ENCODE peak calls at places on chromosomes 7 and 10, in nine cellular contexts. Q is CD4-positive, CD25-positive, alpha-beta regulatory T cell; I is right cardiac atrium; G is neuronal stem cell; H is neural progenitor cell; X is PC-3; R is spleen; W is cardiac muscle cell; A is colonic mucosa. B is an unnamed sample. For H3K4me1, the result is how much of the 10 kb centered on the place peaks cover.

GRCh38 chr10:19788075-19788686 is 28.1 kb upstream of the PLXDC2 start:
- DNase-seq in G (peak), A (peak), X (peak), H (peak), Q (no peak), R (no peak), W (peak), I (no peak), B (peak)

GRCh38 chr10:11163990-11164805 is 146.5 kb downstream of the CELF2 start:
- DNase-seq in Q (no peak), R (peak), W (no peak), H (peak), I (no peak), G (peak), X (no peak), A (no peak), B (peak)

GRCh38 chr10:53899463-53899862 is 901.6 kb downstream of the PCDH15 start:
- DNase-seq in A (no peak), R (no peak), I (no peak), H (no peak), Q (no peak), W (no peak), X (no peak), G (no peak), B (no peak)

GRCh38 chr10:104492349-104492940 is 138.8 kb downstream of the CFAP58 start:
- DNase-seq in A (no peak), Q (no peak), H (no peak), R (no peak), G (no peak), I (no peak), W (no peak), X (no peak), B (no peak)

GRCh38 chr7:75727881-75728592 is 10.7 kb downstream of the HIP1 start:
- DNase-seq in H (no peak), G (no peak), A (peak), I (no peak), Q (no peak), R (peak), W (no peak), X (peak), B (peak)

GRCh38 chr7:55187701-55188491 is 169.1 kb downstream of the EGFR start:
- DNase-seq in R (no peak), I (no peak), A (peak), W (no peak), H (no peak), X (no peak), G (no peak), Q (no peak), B (no peak)

GRCh38 chr10:80160361-80161128 is 28.0 kb downstream of the PLAC9 start:
- DNase-seq in A (no peak), I (no peak), H (no peak), X (no peak), R (no peak), Q (no peak), W (no peak), G (no peak), B (no peak)

GRCh38 chr10:104689547-104689946 is 48.5 kb downstream of the SORCS3 start:
- DNase-seq in I (no peak), W (no peak), A (no peak), R (no peak), Q (no peak), X (no peak), H (no peak), G (no peak), B (no peak)

GRCh38 chr7:33351709-33352108 is 222.3 kb downstream of the BBS9 start:
- DNase-seq in R (no peak), W (no peak), X (no peak), H (peak), Q (no peak), A (no peak), G (no peak), I (peak), B (no peak)

GRCh38 chr10:6465854-6466524 is 114.1 kb downstream of the PRKCQ start:
- DNase-seq in W (no peak), A (no peak), X (no peak), R (no peak), I (no peak), Q (no peak), G (no peak), H (no peak), B (no peak)

GRCh38 chr7:12881712-12882111 is 194.3 kb downstream of the ARL4A start:
- DNase-seq in A (no peak), G (no peak), I (no peak), X (no peak), W (no peak), R (no peak), H (no peak), Q (no peak), B (no peak)

GRCh38 chr10:62805139-62806092 is 896 bp downstream of the ADO start:
- DNase-seq in A (peak), Q (no peak), R (peak), G (peak), W (peak), I (peak), H (peak), X (peak), B (peak)

GRCh38 chr7:148262721-148263229 is 327.8 kb upstream of the C7orf33 start:
- DNase-seq in R (peak), X (peak), G (peak), H (peak), Q (peak), I (peak), W (peak), A (peak), B (peak)

GRCh38 chr7:112757337-112757736 is 32.9 kb downstream of the TMEM168 start:
- DNase-seq in H (no peak), I (no peak), X (no peak), A (no peak), W (no peak), R (peak), G (no peak), Q (no peak), B (no peak)

GRCh38 chr10:23516530-23516929 is 77.7 kb downstream of the OTUD1 start:
- DNase-seq in G (peak), X (peak), I (no peak), H (peak), W (peak), R (no peak), A (no peak), Q (no peak), B (peak)

GRCh38 chr7:22002731-22003130 is 57.0 kb upstream of the CDCA7L start:
- DNase-seq in G (no peak), I (no peak), H (no peak), A (no peak), W (no peak), R (no peak), X (no peak), Q (no peak), B (no peak)

GRCh38 chr7:30322656-30323355 is 38.4 kb downstream of the ZNRF2 start:
- DNase-seq in I (no peak), X (peak), W (no peak), R (no peak), Q (no peak), G (no peak), H (no peak), A (no peak), B (peak)

GRCh38 chr7:137952406-137952805 is 49.5 kb downstream of the CREB3L2 start:
- DNase-seq in I (no peak), Q (no peak), R (no peak), X (peak), A (peak), H (no peak), G (no peak), W (no peak), B (no peak)

GRCh38 chr7:156478486-156478885 is 162.1 kb upstream of the RNF32 start:
- DNase-seq in W (no peak), R (no peak), H (no peak), I (no peak), G (no peak), A (no peak), Q (no peak), X (no peak), B (no peak)

GRCh38 chr7:114842551-114843065 is 79.3 kb upstream of the MDFIC start:
- DNase-seq in W (no peak), I (no peak), G (no peak), H (peak), Q (no peak), X (no peak), A (no peak), R (no peak), B (no peak)

GRCh38 chr10:12488626-12489025 is 139.3 kb downstream of the CAMK1D start:
- DNase-seq in R (peak), G (no peak), I (no peak), Q (no peak), A (no peak), H (no peak), X (no peak), W (no peak), B (no peak)

GRCh38 chr10:7260412-7260900 is 150.4 kb downstream of the SFMBT2 start:
- DNase-seq in X (peak), R (no peak), A (peak), G (peak), Q (no peak), H (peak), W (peak), I (peak), B (peak)

GRCh38 chr7:128939075-128939860 is 1.5 kb downstream of the IRF5 start:
- DNase-seq in G (no peak), A (no peak), X (no peak), W (no peak), I (peak), H (no peak), Q (no peak), R (peak), B (peak)

GRCh38 chr10:109287858-109288257 is 635.5 kb downstream of the XPNPEP1 start:
- DNase-seq in I (no peak), X (no peak), A (no peak), H (no peak), Q (no peak), W (no peak), R (no peak), G (no peak), B (no peak)

GRCh38 chr7:39217752-39218151 is 240.0 kb downstream of the POU6F2 start:
- DNase-seq in G (no peak), W (no peak), Q (no peak), I (no peak), H (no peak), X (no peak), R (no peak), A (no peak), B (no peak)

GRCh38 chr10:129531969-129532660 is 65.1 kb downstream of the MGMT start:
- DNase-seq in X (no peak), W (no peak), H (no peak), Q (no peak), A (no peak), G (no peak), R (no peak), I (no peak), B (no peak)

DNA sequence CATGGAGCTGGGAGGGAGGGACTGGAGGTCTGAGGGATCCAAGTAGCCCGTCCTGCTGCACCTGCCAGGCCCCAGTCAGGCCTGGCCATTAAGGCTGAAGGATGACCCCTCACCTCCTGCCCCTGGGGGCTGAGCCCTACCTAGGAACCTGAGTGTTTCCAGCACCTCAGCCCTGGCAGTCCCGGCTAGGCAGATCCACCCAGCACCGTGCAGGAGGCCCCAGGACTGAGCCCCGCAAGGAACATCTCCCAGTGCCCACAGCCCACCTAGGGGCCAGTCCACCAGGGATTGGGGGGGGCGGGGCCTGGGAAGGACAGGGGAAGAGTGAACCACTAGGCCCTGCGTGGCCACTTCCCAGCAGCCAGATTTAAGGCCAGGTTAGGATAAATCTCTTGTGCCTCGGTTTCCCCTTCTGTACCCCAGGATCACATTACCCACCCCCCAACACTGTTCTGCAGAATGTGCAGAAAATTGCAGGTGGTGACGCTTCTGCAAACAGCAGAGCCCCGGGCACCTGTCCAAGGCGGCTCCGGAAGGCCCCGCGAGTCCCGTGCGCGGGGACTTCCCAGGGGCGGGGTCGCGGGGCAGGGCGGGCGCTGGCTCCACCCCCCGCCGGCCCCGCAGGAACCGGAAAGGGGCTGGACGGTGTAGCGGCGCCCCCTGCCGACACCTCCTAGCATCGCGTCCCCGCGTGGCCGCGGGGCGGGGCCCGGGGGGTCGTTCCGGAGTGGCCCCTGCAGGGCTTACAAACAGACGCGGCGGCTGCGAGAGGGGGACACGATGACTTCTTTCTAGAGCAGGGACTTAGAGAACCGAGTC is 55.9 kb downstream of the PWWP2B start:
- DNase-seq in Q (peak), I (peak), A (peak), R (peak), X (peak), W (peak), G (peak), H (peak), B (peak)
- H3K4me1 ChIP-seq in Q (under half), I (under half), A (under half), R (under half), X (under half), W (under half), G (under half), H (under half), B (under half)

GRCh38 chr10:93496322-93497041 is at the start of gene CEP55:
- DNase-seq in R (peak), X (peak), G (peak), W (peak), A (peak), Q (peak), I (peak), H (peak), B (peak)
- H3K27ac ChIP-seq in R (no peak), X (peak), G (peak), W (peak), A (no peak), Q (peak), I (peak), H (no peak), B (peak)

GRCh38 chr7:131038153-131038552 is 289.5 kb upstream of the MKLN1 start:
- DNase-seq in R (no peak), A (no peak), G (no peak), Q (no peak), I (peak), H (no peak), X (no peak), W (no peak), B (no peak)

GRCh38 chr7:131034166-131034881 is 293.4 kb upstream of the MKLN1 start:
- DNase-seq in X (no peak), H (no peak), R (no peak), W (no peak), I (peak), Q (no peak), G (no peak), A (no peak), B (no peak)

GRCh38 chr7:131039355-131039762 is 288.3 kb upstream of the MKLN1 start:
- DNase-seq in X (no peak), I (no peak), Q (no peak), G (no peak), W (no peak), R (no peak), H (no peak), A (no peak), B (no peak)

GRCh38 chr7:131031100-131031868 is 296.4 kb upstream of the MKLN1 start:
- DNase-seq in X (no peak), G (no peak), H (no peak), Q (no peak), R (no peak), I (no peak), A (no peak), W (no peak), B (no peak)

GRCh38 chr7:131035088-131035770 is 292.4 kb upstream of the MKLN1 start:
- DNase-seq in Q (no peak), X (no peak), G (no peak), W (no peak), H (no peak), I (no peak), R (no peak), A (no peak), B (no peak)
- H3K4me1 ChIP-seq in Q (half or more), X (under half), G (under half), W (under half), H (under half), I (under half), R (half or more), A (under half), B (under half)

GRCh38 chr7:141300816-141301215 is 227.0 kb downstream of the TMEM178B start:
- DNase-seq in W (no peak), H (no peak), A (no peak), G (no peak), Q (no peak), I (no peak), X (no peak), R (no peak), B (no peak)

GRCh38 chr7:141301544-141301943 is 227.7 kb downstream of the TMEM178B start:
- DNase-seq in X (no peak), I (no peak), G (no peak), R (no peak), Q (no peak), H (no peak), W (no peak), A (no peak), B (no peak)

GRCh38 chr7:141302617-141303016 is 228.8 kb downstream of the TMEM178B start:
- DNase-seq in W (no peak), I (no peak), H (no peak), R (no peak), G (no peak), X (no peak), A (no peak), Q (no peak), B (no peak)

GRCh38 chr7:141304291-141304690 is 230.4 kb downstream of the TMEM178B start:
- DNase-seq in G (no peak), W (no peak), X (no peak), I (no peak), H (no peak), Q (no peak), R (no peak), A (no peak), B (no peak)
- H3K27ac ChIP-seq in G (no peak), W (no peak), X (no peak), I (peak), H (no peak), Q (no peak), R (no peak), A (no peak), B (no peak)

GRCh38 chr7:1665721-1666250 is 4.3 kb upstream of the ELFN1 start:
- DNase-seq in X (peak), G (peak), H (peak), A (no peak), Q (no peak), I (peak), W (peak), R (peak), B (no peak)

GRCh38 chr7:1666251-1666778 is 3.8 kb upstream of the ELFN1 start:
- DNase-seq in G (no peak), X (no peak), I (peak), R (peak), H (peak), A (no peak), Q (no peak), W (peak), B (no peak)

GRCh38 chr7:1663857-1664651 is 6.0 kb upstream of the ELFN1 start:
- DNase-seq in H (peak), A (no peak), X (no peak), Q (no peak), R (peak), I (peak), W (peak), G (peak), B (no peak)

GRCh38 chr7:1663243-1663642 is 6.8 kb upstream of the ELFN1 start:
- DNase-seq in G (no peak), W (no peak), X (no peak), A (no peak), Q (no peak), I (peak), R (peak), H (no peak), B (no peak)

DNA sequence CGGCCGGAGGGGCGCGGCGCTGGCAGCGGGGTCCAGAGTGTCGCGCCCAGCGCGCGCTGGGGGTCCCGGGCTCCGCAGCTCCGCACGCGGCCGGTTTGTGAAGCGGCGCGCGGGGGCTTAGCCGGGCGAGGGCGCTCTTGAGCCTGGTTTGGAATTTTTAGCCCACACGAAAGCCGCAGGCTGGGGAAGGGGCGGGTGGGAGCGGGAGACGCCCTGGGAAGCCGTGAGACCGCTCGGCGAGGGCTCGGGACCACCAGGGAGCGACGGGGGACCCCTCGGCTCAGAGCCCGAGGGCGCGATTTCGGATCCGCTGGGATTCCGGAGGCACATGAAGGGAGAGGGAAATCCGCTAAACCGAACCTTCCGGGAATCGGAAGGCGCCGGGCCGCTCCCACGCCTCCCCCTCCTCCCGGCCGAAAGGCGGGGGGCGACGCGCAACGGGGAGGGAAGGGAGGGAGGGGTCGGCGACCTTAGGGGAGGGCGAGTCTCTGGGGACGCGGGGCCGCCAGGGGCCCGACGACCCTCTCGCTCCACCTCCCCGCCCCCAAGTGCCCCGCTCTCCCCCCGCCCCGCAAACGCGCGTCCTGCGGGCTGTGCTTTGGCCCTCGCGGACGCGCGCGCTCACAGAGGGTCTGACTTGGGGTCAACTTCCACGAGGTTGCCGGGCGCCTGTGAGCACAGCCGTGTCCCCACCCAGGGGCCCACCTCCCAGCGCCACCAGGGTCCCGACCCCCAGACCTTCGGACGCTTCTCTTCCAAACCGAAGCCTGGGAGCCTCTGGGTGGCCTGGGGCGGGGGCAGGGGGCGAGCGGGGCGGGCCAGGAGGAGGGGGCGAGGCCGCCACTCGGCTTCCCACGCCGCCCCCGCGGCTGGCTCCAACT is 5.1 kb upstream of the ELFN1 start:
- DNase-seq in G (peak), H (peak), Q (peak), W (peak), A (peak), I (peak), X (peak), R (peak), B (no peak)
- H3K4me1 ChIP-seq in G (under half), H (under half), Q (under half), W (under half), A (under half), I (under half), X (under half), R (under half), B (under half)

GRCh38 chr10:75071164-75071489 is 40.3 kb upstream of the SAMD8 start:
- DNase-seq in W (peak), X (no peak), Q (no peak), I (no peak), H (no peak), R (peak), G (no peak), A (no peak), B (no peak)
- H3K27ac ChIP-seq in W (no peak), X (no peak), Q (no peak), I (peak), H (no peak), R (no peak), G (no peak), A (no peak), B (no peak)

DNA sequence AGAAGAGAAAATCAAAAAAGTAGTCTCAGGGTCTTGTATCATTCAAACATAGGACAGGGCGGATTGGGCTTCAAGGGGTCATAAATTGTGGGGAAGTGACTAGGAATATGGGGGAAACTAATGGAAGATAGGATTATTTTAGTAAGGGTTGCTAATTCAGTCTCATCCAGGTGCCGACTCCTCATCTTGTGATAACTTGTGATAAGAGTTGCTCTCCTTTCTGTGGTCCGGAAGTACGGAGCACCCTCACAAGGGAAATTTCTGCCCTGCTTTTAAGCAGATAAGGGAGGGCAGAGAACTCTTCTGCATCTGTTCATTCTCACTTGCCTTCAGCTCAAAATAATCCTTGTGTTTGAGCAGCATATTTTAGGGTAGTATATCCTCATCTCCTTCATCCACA is 436.4 kb upstream of the LRGUK start:
- DNase-seq in Q (no peak), I (no peak), X (no peak), R (no peak), H (no peak), A (no peak), W (peak), G (no peak), B (no peak)
- H3K4me1 ChIP-seq in Q (under half), I (under half), X (under half), R (under half), H (under half), A (under half), W (under half), G (under half), B (under half)